ENCODE peak calls at places on chromosomes 12 and 14, in nine cellular contexts. One of them, this sample, is unnamed.

GRCh38 chr12:89461649-89462612 is 62.7 kb downstream of the GALNT4 start:
- DNase-seq in GM13977: peak; percentile 40
- DNase-seq in GM12865: peak; percentile 64
- DNase-seq in AG04450: peak; percentile 58
- DNase-seq in adrenal gland: no peak
- DNase-seq in lower lobe of right lung: no peak
- DNase-seq in GM06990: no peak
- DNase-seq in nephron progenitor cell: no peak
- DNase-seq in HFF-Myc: no peak
- DNase-seq in this sample: peak; percentile 38

GRCh38 chr14:103067231-103067954 is 10.0 kb upstream of the CDC42BPB start:
- DNase-seq in adrenal gland: no peak
- DNase-seq in GM12865: no peak
- DNase-seq in GM06990: no peak
- DNase-seq in AG04450: no peak
- DNase-seq in lower lobe of right lung: no peak
- DNase-seq in nephron progenitor cell: no peak
- DNase-seq in GM13977: no peak
- DNase-seq in HFF-Myc: no peak
- DNase-seq in this sample: no peak

GRCh38 chr12:96289067-96289466 is 94.9 kb downstream of the ELK3 start:
- DNase-seq in adrenal gland: no peak
- DNase-seq in nephron progenitor cell: no peak
- DNase-seq in HFF-Myc: no peak
- DNase-seq in GM06990: no peak
- DNase-seq in AG04450: no peak
- DNase-seq in lower lobe of right lung: no peak
- DNase-seq in GM12865: no peak
- DNase-seq in GM13977: no peak
- DNase-seq in this sample: no peak

GRCh38 chr12:79424109-79424721 is 266.5 kb downstream of the PAWR start:
- DNase-seq in HFF-Myc: peak; percentile 68
- DNase-seq in lower lobe of right lung: no peak
- DNase-seq in GM06990: no peak
- DNase-seq in adrenal gland: peak; percentile 31
- DNase-seq in GM13977: no peak
- DNase-seq in AG04450: peak; percentile 71
- DNase-seq in GM12865: no peak
- DNase-seq in nephron progenitor cell: no peak
- DNase-seq in this sample: no peak

GRCh38 chr14:58969951-58970751 is 218.3 kb upstream of the DAAM1 start:
- DNase-seq in GM12865: peak; percentile 78
- DNase-seq in lower lobe of right lung: no peak
- DNase-seq in nephron progenitor cell: peak; percentile 18
- DNase-seq in AG04450: no peak
- DNase-seq in GM13977: no peak
- DNase-seq in GM06990: peak; percentile 20
- DNase-seq in adrenal gland: no peak
- DNase-seq in HFF-Myc: peak; percentile 22
- DNase-seq in this sample: no peak

GRCh38 chr14:53963491-53964227 is 7.0 kb upstream of the BMP4 start:
- DNase-seq in GM12865: no peak
- DNase-seq in nephron progenitor cell: peak; percentile 67
- DNase-seq in AG04450: no peak
- DNase-seq in GM13977: no peak
- DNase-seq in GM06990: no peak
- DNase-seq in adrenal gland: peak; percentile 60
- DNase-seq in HFF-Myc: no peak
- DNase-seq in lower lobe of right lung: peak; percentile 69
- DNase-seq in this sample: no peak

GRCh38 chr14:106277503-106277902 is 751.1 kb downstream of the TMEM121 start:
- DNase-seq in GM12865: peak; percentile 1
- DNase-seq in AG04450: no peak
- DNase-seq in HFF-Myc: no peak
- DNase-seq in lower lobe of right lung: no peak
- DNase-seq in GM06990: peak; percentile 10
- DNase-seq in adrenal gland: no peak
- DNase-seq in GM13977: peak; percentile 37
- DNase-seq in nephron progenitor cell: no peak
- DNase-seq in this sample: peak; percentile 24

GRCh38 chr12:62631531-62632520 is 165.2 kb downstream of the MON2 start:
- DNase-seq in lower lobe of right lung: peak; percentile 64
- DNase-seq in HFF-Myc: peak; percentile 35
- DNase-seq in AG04450: peak; percentile 21
- DNase-seq in GM12865: peak; percentile 50
- DNase-seq in GM13977: peak; percentile 75
- DNase-seq in GM06990: peak; percentile 47
- DNase-seq in nephron progenitor cell: peak; percentile 78
- DNase-seq in adrenal gland: peak; percentile 76
- DNase-seq in this sample: peak; percentile 73

GRCh38 chr12:107339932-107340331 is 246.6 kb upstream of the CRY1 start:
- DNase-seq in lower lobe of right lung: no peak
- DNase-seq in adrenal gland: no peak
- DNase-seq in GM12865: no peak
- DNase-seq in nephron progenitor cell: no peak
- DNase-seq in GM06990: no peak
- DNase-seq in HFF-Myc: no peak
- DNase-seq in AG04450: no peak
- DNase-seq in GM13977: no peak
- DNase-seq in this sample: no peak

GRCh38 chr14:68598621-68599447 is 194.0 kb downstream of the ZFP36L1 start:
- DNase-seq in adrenal gland: peak; percentile 58
- DNase-seq in nephron progenitor cell: no peak
- DNase-seq in GM13977: no peak
- DNase-seq in GM12865: no peak
- DNase-seq in HFF-Myc: no peak
- DNase-seq in GM06990: no peak
- DNase-seq in lower lobe of right lung: peak; percentile 83
- DNase-seq in AG04450: peak; percentile 86
- DNase-seq in this sample: no peak

GRCh38 chr12:79555006-79555925 is 135.5 kb downstream of the PAWR start:
- DNase-seq in GM13977: peak; percentile 47
- DNase-seq in GM12865: peak; percentile 30
- DNase-seq in GM06990: no peak
- DNase-seq in HFF-Myc: no peak
- DNase-seq in adrenal gland: no peak
- DNase-seq in lower lobe of right lung: no peak
- DNase-seq in nephron progenitor cell: no peak
- DNase-seq in AG04450: no peak
- DNase-seq in this sample: no peak

GRCh38 chr12:24643120-24644119 is 305.5 kb downstream of the BCAT1 start:
- DNase-seq in GM06990: no peak
- DNase-seq in lower lobe of right lung: no peak
- DNase-seq in GM13977: no peak
- DNase-seq in HFF-Myc: no peak
- DNase-seq in adrenal gland: no peak
- DNase-seq in nephron progenitor cell: no peak
- DNase-seq in GM12865: no peak
- DNase-seq in AG04450: no peak
- DNase-seq in this sample: no peak

GRCh38 chr14:72928872-72929271 is 2.6 kb downstream of the DCAF4 start:
- DNase-seq in adrenal gland: no peak
- DNase-seq in AG04450: no peak
- DNase-seq in lower lobe of right lung: no peak
- DNase-seq in HFF-Myc: no peak
- DNase-seq in GM12865: no peak
- DNase-seq in nephron progenitor cell: no peak
- DNase-seq in GM13977: no peak
- DNase-seq in GM06990: no peak
- DNase-seq in this sample: no peak

GRCh38 chr12:114368685-114369084 is 37.3 kb downstream of the TBX5 start:
- DNase-seq in GM13977: no peak
- DNase-seq in adrenal gland: no peak
- DNase-seq in GM06990: no peak
- DNase-seq in AG04450: no peak
- DNase-seq in GM12865: no peak
- DNase-seq in HFF-Myc: no peak
- DNase-seq in lower lobe of right lung: no peak
- DNase-seq in nephron progenitor cell: no peak
- DNase-seq in this sample: no peak

GRCh38 chr12:115051378-115051777 is 367.4 kb upstream of the TBX3 start:
- DNase-seq in lower lobe of right lung: no peak
- DNase-seq in HFF-Myc: no peak
- DNase-seq in adrenal gland: no peak
- DNase-seq in nephron progenitor cell: peak; percentile 16
- DNase-seq in GM13977: no peak
- DNase-seq in AG04450: no peak
- DNase-seq in GM06990: no peak
- DNase-seq in GM12865: no peak
- DNase-seq in this sample: no peak

GRCh38 chr14:82694820-82695219 is 1161.2 kb upstream of the SEL1L start:
- DNase-seq in GM06990: no peak
- DNase-seq in HFF-Myc: no peak
- DNase-seq in lower lobe of right lung: no peak
- DNase-seq in adrenal gland: no peak
- DNase-seq in AG04450: no peak
- DNase-seq in GM13977: no peak
- DNase-seq in GM12865: no peak
- DNase-seq in nephron progenitor cell: no peak
- DNase-seq in this sample: no peak

GRCh38 chr14:75306917-75307699 is 28.5 kb downstream of the FOS start:
- DNase-seq in GM06990: no peak
- DNase-seq in nephron progenitor cell: no peak
- DNase-seq in AG04450: no peak
- DNase-seq in GM13977: peak; percentile 58
- DNase-seq in HFF-Myc: no peak
- DNase-seq in lower lobe of right lung: no peak
- DNase-seq in GM12865: peak; percentile 81
- DNase-seq in adrenal gland: no peak
- DNase-seq in this sample: peak; percentile 63
- TF ChIP-seq CTCF in GM06990: peak; percentile 77
- TF ChIP-seq CTCF in nephron progenitor cell: peak; percentile 40
- TF ChIP-seq CTCF in AG04450: peak; percentile 49
- TF ChIP-seq CTCF in GM13977: peak; percentile 58
- TF ChIP-seq CTCF in HFF-Myc: peak; percentile 33
- TF ChIP-seq CTCF in lower lobe of right lung: no peak
- TF ChIP-seq CTCF in GM12865: peak; percentile 61
- TF ChIP-seq CTCF in adrenal gland: peak; percentile 20
- TF ChIP-seq CTCF in this sample: peak; percentile 50

DNA sequence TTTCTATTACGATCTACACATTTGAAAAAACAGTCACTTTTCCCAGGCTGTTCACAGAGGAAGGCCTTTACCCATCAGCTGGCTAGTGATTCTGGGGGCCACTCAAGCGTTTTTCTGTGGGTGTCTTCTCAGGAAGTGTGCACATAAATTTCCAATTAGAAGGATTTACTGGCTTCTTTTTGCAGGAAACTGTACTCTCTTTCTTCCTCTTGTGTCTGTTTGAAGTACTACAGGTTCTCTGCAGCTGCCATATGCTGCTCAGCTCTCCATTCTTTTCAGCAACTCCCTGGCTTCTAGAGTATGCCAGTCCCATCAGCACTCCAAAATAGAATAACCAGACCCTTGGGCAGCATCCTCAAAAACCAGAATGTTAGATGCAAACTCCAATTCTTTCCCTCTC is 110.4 kb upstream of the NAV3 start:
- DNase-seq in GM12865: no peak
- DNase-seq in adrenal gland: no peak
- DNase-seq in nephron progenitor cell: peak; percentile 7
- DNase-seq in HFF-Myc: no peak
- DNase-seq in GM06990: no peak
- DNase-seq in GM13977: no peak
- DNase-seq in lower lobe of right lung: no peak
- DNase-seq in AG04450: no peak
- DNase-seq in this sample: no peak
- TF ChIP-seq CTCF in GM12865: no peak
- TF ChIP-seq CTCF in adrenal gland: no peak
- TF ChIP-seq CTCF in nephron progenitor cell: peak; percentile 33
- TF ChIP-seq CTCF in HFF-Myc: peak; percentile 29
- TF ChIP-seq CTCF in GM06990: peak; percentile 4
- TF ChIP-seq CTCF in GM13977: no peak
- TF ChIP-seq CTCF in lower lobe of right lung: no peak
- TF ChIP-seq CTCF in AG04450: peak; percentile 41
- TF ChIP-seq CTCF in this sample: no peak

DNA sequence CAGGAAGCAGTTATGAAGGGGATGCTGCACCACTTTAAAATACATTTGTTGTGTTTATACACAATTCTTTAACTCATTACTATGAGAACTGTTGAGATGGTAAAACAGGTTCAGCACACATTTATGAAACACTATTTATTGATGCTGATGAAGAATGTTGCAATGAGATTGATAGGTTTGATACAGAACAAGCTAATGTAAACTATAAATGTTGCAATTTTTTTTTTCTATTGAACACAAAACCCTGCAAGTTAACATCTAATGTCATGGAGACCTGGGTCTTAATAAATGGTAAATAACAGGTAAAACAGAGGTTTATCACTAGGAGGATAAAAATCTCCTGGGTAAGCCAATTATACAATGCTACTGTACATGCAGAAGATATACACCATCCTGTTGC is 857.6 kb downstream of the FSCB start:
- DNase-seq in nephron progenitor cell: no peak
- DNase-seq in adrenal gland: no peak
- DNase-seq in AG04450: no peak
- DNase-seq in GM13977: no peak
- DNase-seq in GM12865: no peak
- DNase-seq in HFF-Myc: no peak
- DNase-seq in GM06990: no peak
- DNase-seq in lower lobe of right lung: no peak
- DNase-seq in this sample: no peak
- TF ChIP-seq CTCF in nephron progenitor cell: no peak
- TF ChIP-seq CTCF in adrenal gland: no peak
- TF ChIP-seq CTCF in AG04450: no peak
- TF ChIP-seq CTCF in GM13977: no peak
- TF ChIP-seq CTCF in GM12865: no peak
- TF ChIP-seq CTCF in HFF-Myc: no peak
- TF ChIP-seq CTCF in GM06990: no peak
- TF ChIP-seq CTCF in lower lobe of right lung: no peak
- TF ChIP-seq CTCF in this sample: no peak

GRCh38 chr14:104657114-104657524 is 32.3 kb upstream of the INF2 start:
- DNase-seq in GM13977: peak; percentile 73
- DNase-seq in GM12865: peak; percentile 56
- DNase-seq in AG04450: no peak
- DNase-seq in GM06990: peak; percentile 77
- DNase-seq in nephron progenitor cell: no peak
- DNase-seq in lower lobe of right lung: no peak
- DNase-seq in HFF-Myc: no peak
- DNase-seq in adrenal gland: no peak
- DNase-seq in this sample: peak; percentile 66
- TF ChIP-seq CTCF in GM13977: no peak
- TF ChIP-seq CTCF in GM12865: no peak
- TF ChIP-seq CTCF in AG04450: no peak
- TF ChIP-seq CTCF in GM06990: no peak
- TF ChIP-seq CTCF in nephron progenitor cell: no peak
- TF ChIP-seq CTCF in lower lobe of right lung: no peak
- TF ChIP-seq CTCF in HFF-Myc: no peak
- TF ChIP-seq CTCF in adrenal gland: no peak
- TF ChIP-seq CTCF in this sample: no peak

This sample was measured in GM10248.